ENCODE peak calls at places on chromosome 1, in ten cellular contexts. B is heart left ventricle; V is HTR-8/SVneo; C is hippocampal formation; U is activated CD4-positive, alpha-beta T cell treated with anti-CD3 and anti-CD28 coated beads, Interleukin-2, amount 10 ng/mL, durations not matched to agents 7 days and 5 days; W is HT1080; Z is Calu3; H is heart right ventricle; N is glutamatergic neuron; L is T47D. F is an unnamed sample.

GRCh38 chr1:56686171-56686570 is 41.1 kb downstream of the PRKAA2 start:
- DNase-seq in Z (no peak), N (no peak), L (no peak), B (no peak), W (no peak), C (no peak), V (no peak), H (no peak), U (no peak), F (no peak)

GRCh38 chr1:6099787-6100765 is 54.4 kb downstream of the KCNAB2 start:
- DNase-seq in C (no peak), L (peak; percentile 56), V (no peak), B (peak; percentile 26), W (no peak), U (no peak), Z (peak; percentile 33), H (peak; percentile 5), N (peak; percentile 20), F (peak; percentile 75)

GRCh38 chr1:213154056-213154677 is 103.1 kb downstream of the RPS6KC1 start:
- DNase-seq in H (no peak), U (no peak), C (no peak), B (no peak), N (no peak), W (no peak), Z (no peak), V (no peak), L (no peak), F (no peak)

GRCh38 chr1:231396643-231397042 is 25.4 kb downstream of the EGLN1 start:
- DNase-seq in Z (no peak), H (no peak), U (no peak), N (no peak), C (no peak), L (no peak), W (peak; percentile 30), V (no peak), B (no peak), F (no peak)

GRCh38 chr1:159944623-159945455 is 574 bp downstream of the IGSF9 start:
- DNase-seq in V (no peak), W (no peak), U (no peak), L (no peak), C (no peak), H (no peak), Z (no peak), B (no peak), N (no peak), F (no peak)

GRCh38 chr1:151210830-151211229 is 12.5 kb downstream of the PIP5K1A start:
- DNase-seq in H (no peak), V (no peak), N (no peak), C (no peak), L (no peak), B (no peak), Z (no peak), U (no peak), W (no peak), F (no peak)

GRCh38 chr1:151945725-151946365 is 36.5 kb upstream of the THEM4 start:
- DNase-seq in W (peak; percentile 94), H (peak; percentile 76), Z (peak; percentile 97), N (peak; percentile 33), L (no peak), V (peak; percentile 77), C (no peak), U (peak; percentile 85), B (peak; percentile 94), F (no peak)

GRCh38 chr1:92527670-92528069 is 40.9 kb upstream of the GFI1 start:
- DNase-seq in V (no peak), L (no peak), B (no peak), H (no peak), Z (no peak), W (no peak), U (no peak), N (no peak), C (no peak), F (no peak)

GRCh38 chr1:205486258-205486657 is 18.2 kb upstream of the CDK18 start:
- DNase-seq in C (no peak), N (no peak), H (no peak), Z (no peak), V (no peak), L (no peak), U (no peak), W (no peak), B (no peak), F (no peak)

GRCh38 chr1:26784023-26784871 is 3.5 kb upstream of the PIGV start:
- DNase-seq in Z (no peak), V (no peak), N (no peak), B (peak; percentile 86), L (peak; percentile 38), H (peak; percentile 51), W (peak; percentile 56), C (peak; percentile 70), U (no peak), F (no peak)

GRCh38 chr1:19683351-19683750 is 18.7 kb downstream of the HTR6 start:
- DNase-seq in V (no peak), W (no peak), B (no peak), L (no peak), Z (no peak), C (no peak), U (no peak), N (no peak), H (no peak), F (no peak)

GRCh38 chr1:109298666-109299086 is 8.1 kb downstream of the MYBPHL start:
- DNase-seq in C (peak; percentile 84), Z (no peak), B (peak; percentile 73), N (no peak), W (peak; percentile 70), H (peak; percentile 44), L (no peak), V (peak; percentile 10), U (no peak), F (no peak)

F was measured in left lung.